ENCODE peak calls at places on chromosomes 12 and 14, in six cellular contexts. N is aorta, Z is K562, X is cardiac muscle cell, K is sigmoid colon, T is upper lobe of right lung. J is an unnamed sample. For H3K4me1 and H3K9me3, the result is how much of the 10 kb centered on the place peaks cover.

GRCh38 chr12:63982787-63983186 is 138.3 kb downstream of the SRGAP1 start:
- DNase-seq in N (no peak), Z (no peak), X (no peak), K (no peak), T (no peak), J (peak)

GRCh38 chr12:69789351-69789750 is 35.7 kb upstream of the MYRFL start:
- DNase-seq in N (no peak), Z (no peak), X (no peak), K (no peak), T (no peak), J (no peak)

GRCh38 chr12:14784471-14784870 is 18.8 kb downstream of the WBP11 start:
- DNase-seq in N (no peak), Z (no peak), X (no peak), K (no peak), T (no peak), J (no peak)

GRCh38 chr14:104399432-104400155 is 180.0 kb upstream of the C14orf180 start:
- DNase-seq in N (no peak), Z (no peak), X (no peak), K (no peak), T (no peak), J (no peak)

GRCh38 chr12:121182222-121182896 is 27.6 kb upstream of the P2RX4 start:
- DNase-seq in N (no peak), Z (no peak), X (no peak), K (no peak), T (no peak), J (no peak)

GRCh38 chr14:37320106-37320505 is 122.4 kb downstream of the MIPOL1 start:
- DNase-seq in N (no peak), Z (no peak), X (no peak), K (no peak), T (no peak), J (no peak)

GRCh38 chr12:123713398-123714301 is 1.5 kb downstream of the ATP6V0A2 start:
- DNase-seq in N (no peak), Z (peak), X (peak), K (no peak), T (no peak), J (peak)

GRCh38 chr14:65637780-65638179 is 225.2 kb downstream of the FUT8 start:
- DNase-seq in N (no peak), Z (no peak), X (peak), K (no peak), T (no peak), J (no peak)

GRCh38 chr12:30970559-30971202 is 44.1 kb downstream of the TSPAN11 start:
- DNase-seq in N (no peak), Z (no peak), X (peak), K (no peak), T (no peak), J (no peak)

GRCh38 chr14:63205281-63205575 is 985 bp downstream of the RHOJ start:
- DNase-seq in N (no peak), Z (no peak), X (peak), K (no peak), T (no peak), J (no peak)

GRCh38 chr12:27015730-27016076 is 1.5 kb upstream of the TM7SF3 start:
- DNase-seq in N (no peak), Z (peak), X (peak), K (no peak), T (no peak), J (peak)

GRCh38 chr14:93036652-93037341 is 78.9 kb downstream of the ITPK1 start:
- DNase-seq in N (no peak), Z (no peak), X (peak), K (peak), T (no peak), J (no peak)

GRCh38 chr14:68929623-68930307 is 49.3 kb downstream of the ACTN1 start:
- DNase-seq in N (no peak), Z (no peak), X (no peak), K (no peak), T (no peak), J (no peak)
- H3K4me1 ChIP-seq in N (under half), Z (under half), X (under half), K (half or more), T (under half), J (under half)

DNA sequence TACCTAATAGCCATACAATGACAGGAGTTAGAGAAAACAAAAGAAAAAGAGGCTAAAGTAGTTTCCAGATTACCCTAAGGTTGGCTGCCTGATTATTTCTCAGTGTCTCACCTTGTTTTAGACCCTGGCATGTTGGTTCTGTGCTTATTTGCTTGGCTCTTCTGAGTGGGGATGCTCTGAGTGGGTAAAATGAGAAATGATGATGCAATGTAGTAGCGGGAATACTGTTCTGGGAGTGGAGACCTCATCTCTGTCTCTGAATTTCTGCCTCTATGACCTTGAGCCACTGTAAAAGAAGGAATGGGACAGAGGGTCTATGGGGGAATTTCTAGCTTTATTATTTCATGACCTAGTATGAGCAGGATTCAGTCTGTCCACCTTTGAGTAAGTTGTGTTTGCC is 427.8 kb upstream of the STXBP6 start:
- DNase-seq in N (no peak), Z (no peak), X (no peak), K (no peak), T (no peak), J (no peak)
- H3K9me3 ChIP-seq in N (under half), Z (under half), X (under half), K (under half), T (under half), J (under half)

DNA sequence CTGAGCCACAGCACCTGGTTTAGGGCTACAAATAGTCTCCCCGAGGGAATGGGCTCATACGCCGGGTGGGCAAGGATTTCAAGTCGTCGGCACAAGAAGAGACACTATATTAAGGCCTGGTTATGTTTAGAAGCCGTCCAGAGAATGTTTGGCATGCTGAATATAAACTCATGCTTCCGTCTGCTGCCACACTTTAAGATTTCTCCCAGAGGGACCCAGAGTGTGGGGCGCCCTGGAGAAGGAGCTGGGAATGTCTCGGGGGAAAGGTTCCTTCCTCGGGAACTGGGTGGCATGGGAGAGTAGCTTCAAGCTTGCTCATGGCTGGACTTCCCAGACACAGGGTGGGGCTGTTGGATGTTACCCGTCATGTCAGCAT is 295.7 kb downstream of the CACNA1C start:
- DNase-seq in N (no peak), Z (no peak), X (no peak), K (no peak), T (no peak), J (no peak)
- H3K4me3 ChIP-seq in N (no peak), Z (no peak), X (no peak), K (no peak), T (no peak), J (no peak)

GRCh38 chr12:9090220-9090619 is 25.5 kb downstream of the A2M start:
- DNase-seq in N (no peak), Z (no peak), X (no peak), K (no peak), T (no peak), J (no peak)

GRCh38 chr12:9083793-9084192 is 31.9 kb downstream of the A2M start:
- DNase-seq in N (no peak), Z (no peak), X (no peak), K (no peak), T (no peak), J (no peak)

GRCh38 chr12:9084417-9084816 is 31.3 kb downstream of the A2M start:
- DNase-seq in N (no peak), Z (no peak), X (no peak), K (no peak), T (no peak), J (no peak)

GRCh38 chr12:9086087-9086486 is 29.6 kb downstream of the A2M start:
- DNase-seq in N (no peak), Z (no peak), X (no peak), K (no peak), T (no peak), J (no peak)

DNA sequence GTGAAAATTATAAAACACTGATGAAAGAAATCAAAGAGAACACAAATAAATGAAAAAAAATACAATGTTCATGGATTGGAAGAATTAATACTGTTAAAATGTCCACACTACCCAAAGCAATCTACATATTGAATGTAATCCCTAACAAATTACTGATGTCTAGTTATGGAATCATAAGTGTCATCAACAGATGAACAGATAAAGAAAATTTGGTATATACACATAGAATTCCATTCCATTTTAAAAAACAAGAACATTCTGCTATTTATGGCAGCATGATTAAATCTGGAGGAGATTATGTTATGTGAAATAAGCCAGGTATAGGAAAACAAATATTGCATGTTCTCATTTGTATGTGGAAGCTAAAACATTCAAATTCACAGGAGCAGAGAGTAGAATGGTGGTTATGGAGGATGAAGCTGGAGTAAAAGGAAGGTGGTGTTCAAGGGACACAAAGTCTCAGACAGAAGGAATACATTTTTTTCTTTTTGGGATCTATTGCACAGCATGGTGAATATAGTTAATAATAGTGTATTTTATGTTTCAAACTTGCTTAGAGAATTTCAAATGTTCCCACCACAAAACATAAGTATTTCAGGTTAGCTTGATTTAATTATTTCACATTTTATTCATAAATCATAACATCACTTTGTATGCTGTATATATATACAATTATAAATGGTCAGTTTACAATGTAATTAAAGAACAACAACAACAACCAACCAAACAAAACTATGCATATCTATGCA is 28.5 kb downstream of the A2M start:
- DNase-seq in N (no peak), Z (no peak), X (no peak), K (no peak), T (no peak), J (no peak)
- H3K4me1 ChIP-seq in N (under half), Z (under half), X (under half), K (under half), T (under half), J (under half)

GRCh38 chr12:93865751-93866150 is 188.6 kb downstream of the CRADD start:
- DNase-seq in N (no peak), Z (no peak), X (no peak), K (no peak), T (no peak), J (no peak)

GRCh38 chr12:93870020-93870795 is 193.0 kb downstream of the CRADD start:
- DNase-seq in N (no peak), Z (no peak), X (no peak), K (no peak), T (no peak), J (no peak)

GRCh38 chr12:93873561-93873960 is 196.4 kb downstream of the CRADD start:
- DNase-seq in N (no peak), Z (no peak), X (no peak), K (no peak), T (no peak), J (no peak)

GRCh38 chr12:93868771-93869170 is 191.6 kb downstream of the CRADD start:
- DNase-seq in N (no peak), Z (no peak), X (peak), K (no peak), T (no peak), J (no peak)
- H3K9me3 ChIP-seq in N (under half), Z (under half), X (under half), K (under half), T (under half), J (under half)

DNA sequence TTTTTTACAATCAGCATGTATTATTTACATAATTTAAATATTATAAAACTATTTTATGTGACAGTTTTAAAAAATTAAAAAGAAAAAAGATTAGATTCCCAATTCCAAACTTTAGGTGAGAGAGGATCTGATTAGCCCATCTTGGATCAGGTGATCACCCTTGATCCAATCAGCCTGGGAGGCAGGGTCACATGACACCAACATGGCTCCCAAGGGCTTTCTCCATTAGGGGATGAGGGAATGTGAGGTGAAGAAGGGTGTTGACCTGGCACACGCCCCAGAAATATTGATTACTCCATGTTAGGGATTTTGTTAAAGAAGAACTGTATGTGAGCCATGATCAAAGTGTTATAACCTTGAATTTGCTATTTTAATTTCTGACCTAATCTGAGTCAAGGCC is 225.4 kb downstream of the RBM19 start:
- DNase-seq in N (no peak), Z (peak), X (no peak), K (no peak), T (no peak), J (no peak)
- H3K4me3 ChIP-seq in N (no peak), Z (no peak), X (no peak), K (no peak), T (no peak), J (no peak)

GRCh38 chr12:131114942-131115584 is 161.4 kb downstream of the ADGRD1 start:
- DNase-seq in N (peak), Z (no peak), X (peak), K (peak), T (peak), J (no peak)

GRCh38 chr12:131112690-131113290 is 159.1 kb downstream of the ADGRD1 start:
- DNase-seq in N (peak), Z (no peak), X (no peak), K (peak), T (peak), J (no peak)

GRCh38 chr12:131114331-131114730 is 160.6 kb downstream of the ADGRD1 start:
- DNase-seq in N (no peak), Z (no peak), X (no peak), K (peak), T (peak), J (no peak)

GRCh38 chr12:131112016-131112415 is 158.3 kb downstream of the ADGRD1 start:
- DNase-seq in N (peak), Z (no peak), X (no peak), K (no peak), T (peak), J (no peak)

DNA sequence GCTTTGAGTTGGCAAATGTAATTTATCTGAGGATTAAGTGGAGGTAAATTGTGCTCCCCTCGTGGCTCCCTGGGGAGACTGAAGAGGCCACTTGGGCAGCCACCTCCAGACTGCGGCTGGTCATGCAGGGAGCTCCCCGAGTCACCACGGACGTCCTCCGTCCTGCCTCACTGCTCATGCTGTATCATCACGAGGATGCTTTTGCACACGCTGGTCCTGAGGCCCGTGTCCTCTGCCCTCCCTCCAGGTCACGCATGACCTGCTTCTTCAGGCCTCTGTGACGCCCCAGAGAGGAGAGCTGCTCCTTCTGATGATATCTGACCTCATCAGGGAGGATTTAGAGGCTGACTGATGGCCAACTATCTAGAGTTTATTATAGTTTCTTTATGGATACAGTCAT is 159.9 kb downstream of the ADGRD1 start:
- DNase-seq in N (peak), Z (no peak), X (no peak), K (peak), T (peak), J (no peak)
- H3K4me1 ChIP-seq in N (under half), Z (under half), X (under half), K (under half), T (under half), J (under half)